ENCODE peak calls at places on chromosomes 2 and 18, in four cellular contexts. A is WTC11, O is HepG2, N is K562. J is an unnamed sample.
A peak's percentile ranks its signal among the peaks of the same experiment; 100 is the strongest.

GRCh38 chr18:69161383-69162028 is 239.2 kb upstream of the DOK6 start:
- DNase-seq in A (no peak), O (peak; percentile 60), N (no peak), J (no peak)

GRCh38 chr18:57585421-57585820 is 1.1 kb downstream of the FECH start:
- DNase-seq in A (no peak), O (no peak), N (no peak), J (no peak)

GRCh38 chr18:9642799-9643445 is 28.6 kb upstream of the PPP4R1 start:
- DNase-seq in A (no peak), O (no peak), N (no peak), J (no peak)

GRCh38 chr2:5453648-5454390 is 238.4 kb upstream of the SOX11 start:
- DNase-seq in A (no peak), O (no peak), N (no peak), J (no peak)

GRCh38 chr2:199841409-199841808 is 9.6 kb downstream of the FTCDNL1 start:
- DNase-seq in A (no peak), O (no peak), N (no peak), J (no peak)

GRCh38 chr2:136206613-136207012 is 88.7 kb upstream of the CXCR4 start:
- DNase-seq in A (no peak), O (no peak), N (no peak), J (peak; percentile 79)

GRCh38 chr2:11784747-11785610 is 38.5 kb downstream of the LPIN1 start:
- DNase-seq in A (peak; percentile 80), O (no peak), N (peak; percentile 72), J (no peak)

GRCh38 chr18:48673456-48674197 is 134.8 kb downstream of the CTIF start:
- DNase-seq in A (no peak), O (no peak), N (peak; percentile 23), J (no peak)

GRCh38 chr2:110674620-110675555 is 3.0 kb downstream of the BUB1 start:
- DNase-seq in A (no peak), O (no peak), N (no peak), J (peak; percentile 98)

GRCh38 chr2:144587306-144587705 is 67.4 kb upstream of the ZEB2 start:
- DNase-seq in A (no peak), O (no peak), N (no peak), J (no peak)

GRCh38 chr2:26150243-26150642 is 22.6 kb upstream of the GAREM2 start:
- DNase-seq in A (no peak), O (no peak), N (no peak), J (no peak)

GRCh38 chr2:26148501-26148900 is 24.4 kb upstream of the GAREM2 start:
- DNase-seq in A (no peak), O (no peak), N (no peak), J (no peak)

GRCh38 chr2:26141145-26141769 is 31.6 kb upstream of the GAREM2 start:
- DNase-seq in A (no peak), O (no peak), N (no peak), J (no peak)

GRCh38 chr2:26144031-26144430 is 28.9 kb upstream of the GAREM2 start:
- DNase-seq in A (no peak), O (no peak), N (no peak), J (no peak)

GRCh38 chr2:26144953-26145680 is 27.8 kb upstream of the GAREM2 start:
- DNase-seq in A (peak; percentile 74), O (peak; percentile 69), N (peak; percentile 54), J (peak; percentile 23)
- TF ChIP-seq TCF7 in A (no peak), O (no peak), N (no peak), J (no peak)

DNA sequence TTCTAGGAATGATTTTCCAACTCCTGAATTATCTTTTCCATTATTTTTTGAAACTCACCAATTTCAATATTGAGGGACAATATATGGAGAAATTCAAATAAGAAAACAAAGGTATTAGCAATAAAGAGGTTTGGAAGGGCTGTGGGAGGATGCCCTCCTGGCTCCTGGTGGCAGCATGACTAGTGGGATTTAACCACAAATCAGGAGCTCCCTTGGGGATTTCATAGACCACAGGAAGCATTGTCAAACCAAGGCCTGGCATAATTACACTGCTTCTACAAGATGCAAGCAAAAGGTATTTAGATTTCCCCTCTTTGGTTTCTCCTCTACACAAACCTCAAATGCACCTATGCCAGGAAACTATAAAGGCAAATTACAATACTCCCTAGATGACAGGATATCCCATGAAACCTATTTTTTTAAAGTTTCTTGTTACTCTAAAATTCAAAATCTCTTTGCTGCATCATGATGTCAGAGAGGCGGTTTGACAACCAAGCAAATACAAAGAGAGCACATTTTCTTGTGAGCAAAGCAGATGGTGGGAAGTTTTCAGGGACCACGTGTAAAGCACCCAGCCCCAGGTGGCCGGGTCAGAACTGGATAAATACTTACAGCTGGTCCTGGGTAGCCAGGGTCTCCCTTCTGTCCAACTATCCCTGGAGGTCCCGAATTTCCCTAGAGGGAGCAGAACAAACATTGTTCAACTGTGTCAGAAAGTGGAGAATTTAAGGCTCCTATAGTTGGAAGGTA is 67.9 kb downstream of the COL6A3 start:
- DNase-seq in A (no peak), O (no peak), N (no peak), J (no peak)
- TF ChIP-seq TCF7 in A (no peak), O (no peak), N (no peak), J (no peak)

GRCh38 chr18:24072743-24073142 is 58.2 kb downstream of the TTC39C start:
- DNase-seq in A (no peak), O (no peak), N (no peak), J (no peak)

GRCh38 chr18:24071779-24072178 is 57.2 kb downstream of the TTC39C start:
- DNase-seq in A (no peak), O (peak; percentile 62), N (no peak), J (no peak)

GRCh38 chr18:24068945-24069693 is 54.6 kb downstream of the TTC39C start:
- DNase-seq in A (no peak), O (no peak), N (no peak), J (no peak)

GRCh38 chr18:24073791-24074190 is 59.2 kb downstream of the TTC39C start:
- DNase-seq in A (no peak), O (no peak), N (no peak), J (no peak)

DNA sequence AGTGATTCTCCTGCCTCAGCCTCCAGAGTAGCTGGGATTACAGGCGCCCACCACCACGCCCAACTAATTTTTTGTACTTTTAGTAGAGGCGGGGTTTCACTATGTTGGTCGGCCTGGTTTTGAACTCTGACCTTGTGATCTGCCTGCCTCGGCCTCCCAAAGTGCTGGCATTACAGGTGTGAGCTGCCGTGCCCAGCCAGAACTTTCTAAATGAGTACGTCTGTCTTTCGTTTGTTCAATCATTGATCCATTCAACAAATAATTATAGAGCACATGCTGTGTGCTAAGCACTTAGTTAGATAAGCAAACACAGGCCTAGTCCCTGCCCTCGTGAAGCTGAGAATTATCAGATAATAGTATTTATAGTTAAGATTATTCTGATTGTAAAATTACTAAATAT is 56.5 kb downstream of the TTC39C start:
- DNase-seq in A (no peak), O (peak; percentile 22), N (no peak), J (no peak)
- TF ChIP-seq TCF7 in A (no peak), O (no peak), N (no peak), J (no peak)

DNA sequence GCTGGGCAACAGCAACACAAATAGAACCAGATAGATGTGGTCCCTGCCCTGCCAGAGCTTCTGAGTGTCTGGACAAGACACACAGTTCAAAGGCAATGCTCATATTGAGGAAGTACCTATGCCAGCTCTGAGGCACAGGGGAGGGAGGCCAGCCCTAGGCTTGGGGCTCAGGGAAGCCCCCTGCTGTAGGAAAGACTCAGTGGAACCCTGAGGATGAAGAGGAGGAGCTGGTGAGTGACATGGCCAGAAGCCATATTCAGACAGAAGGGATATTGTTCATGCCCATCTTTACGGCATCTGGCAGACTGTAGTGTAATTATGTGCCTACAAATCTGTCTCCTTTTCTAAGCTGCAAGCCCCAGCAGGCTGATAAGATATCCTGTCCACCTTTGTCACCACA is 8.8 kb downstream of the SIGLEC15 start:
- DNase-seq in A (no peak), O (no peak), N (no peak), J (no peak)
- TF ChIP-seq TCF7 in A (no peak), O (no peak), N (no peak), J (no peak)

GRCh38 chr2:21466528-21466927 is 342.8 kb downstream of the TDRD15 start:
- DNase-seq in A (no peak), O (no peak), N (no peak), J (no peak)
- TF ChIP-seq TCF7 in A (no peak), O (no peak), N (no peak), J (no peak)

GRCh38 chr2:201256001-201256544 is 4.3 kb upstream of the CASP8 start:
- DNase-seq in A (no peak), O (no peak), N (no peak), J (no peak)

GRCh38 chr2:201250741-201251140 is 9.6 kb upstream of the CASP8 start:
- DNase-seq in A (no peak), O (no peak), N (no peak), J (no peak)

GRCh38 chr2:201257381-201257940 is 2.9 kb upstream of the CASP8 start:
- DNase-seq in A (no peak), O (no peak), N (peak; percentile 37), J (no peak)

GRCh38 chr2:201255468-201255867 is 4.9 kb upstream of the CASP8 start:
- DNase-seq in A (no peak), O (no peak), N (no peak), J (no peak)

GRCh38 chr2:201254331-201254730 is 6.0 kb upstream of the CASP8 start:
- DNase-seq in A (peak; percentile 50), O (peak; percentile 63), N (no peak), J (no peak)
- TF ChIP-seq TCF7 in A (no peak), O (no peak), N (no peak), J (no peak)

GRCh38 chr2:157625311-157625710 is 3.4 kb downstream of the ACVR1C start:
- DNase-seq in A (no peak), O (no peak), N (no peak), J (no peak)

GRCh38 chr2:157628282-157628531 is 457 bp downstream of the ACVR1C start:
- DNase-seq in A (no peak), O (no peak), N (no peak), J (no peak)

GRCh38 chr2:157628532-157629415 is at the start of gene ACVR1C:
- DNase-seq in A (peak; percentile 92), O (peak; percentile 84), N (peak; percentile 69), J (no peak)

GRCh38 chr2:157627594-157628281 is 926 bp downstream of the ACVR1C start:
- DNase-seq in A (peak; percentile 15), O (no peak), N (no peak), J (no peak)
- TF ChIP-seq TCF7 in A (no peak), O (no peak), N (no peak), J (no peak)

DNA sequence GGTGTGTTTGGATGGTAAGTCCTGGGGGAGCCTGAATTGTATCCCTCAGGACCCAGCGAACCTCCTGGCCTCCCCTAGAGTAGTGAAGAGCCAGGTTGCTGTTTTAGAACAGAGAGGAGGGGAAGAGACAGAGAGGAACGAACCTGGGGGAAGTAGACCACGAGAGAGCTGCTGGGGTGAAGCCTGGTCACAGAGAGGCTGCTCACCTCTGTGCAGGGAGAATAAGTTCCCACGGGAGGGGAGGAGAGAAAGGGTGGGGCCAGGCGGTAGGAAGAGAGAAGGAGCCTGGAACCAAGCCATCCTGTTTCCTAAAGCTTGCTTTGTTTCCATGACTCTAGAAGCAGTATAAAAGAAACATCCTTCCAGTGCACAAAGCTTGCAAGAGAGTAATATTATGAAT is 147.9 kb downstream of the MYT1L start:
- DNase-seq in A (no peak), O (no peak), N (no peak), J (no peak)
- TF ChIP-seq TCF7 in A (no peak), O (no peak), N (no peak), J (no peak)

GRCh38 chr2:220660277-220661155 is 911.6 kb downstream of the EPHA4 start:
- DNase-seq in A (no peak), O (no peak), N (no peak), J (no peak)
- TF ChIP-seq TCF7 in A (no peak), O (no peak), N (no peak), J (no peak)